ENCODE peak calls at places on chromosome 14, in nine cellular contexts. D, J, Y, G, S, C, V, B and U are unnamed samples.

GRCh38 chr14:31391977-31392503 is 28.3 kb downstream of the HEATR5A start:
- DNase-seq in D (no peak), J (no peak), Y (no peak), G (no peak), S (no peak), C (no peak), V (no peak), B (no peak), U (no peak)

GRCh38 chr14:81323621-81324400 is 76.3 kb downstream of the STON2 start:
- DNase-seq in D (no peak), J (peak), Y (no peak), G (no peak), S (no peak), C (no peak), V (no peak), B (no peak), U (no peak)

GRCh38 chr14:90773705-90774104 is 42.5 kb downstream of the TTC7B start:
- DNase-seq in D (no peak), J (no peak), Y (no peak), G (no peak), S (no peak), C (no peak), V (no peak), B (no peak), U (no peak)

GRCh38 chr14:21822109-21822508 is 148.5 kb upstream of the OR4E1 start:
- DNase-seq in D (no peak), J (no peak), Y (no peak), G (no peak), S (no peak), C (no peak), V (no peak), B (no peak), U (no peak)

GRCh38 chr14:76136476-76137160 is 15.1 kb upstream of the GPATCH2L start:
- DNase-seq in D (no peak), J (no peak), Y (no peak), G (no peak), S (no peak), C (no peak), V (no peak), B (no peak), U (no peak)

GRCh38 chr14:39374846-39375245 is 57.4 kb downstream of the FBXO33 start:
- DNase-seq in D (peak), J (no peak), Y (no peak), G (no peak), S (no peak), C (peak), V (peak), B (no peak), U (no peak)

GRCh38 chr14:93587330-93587729 is 156.6 kb downstream of the UNC79 start:
- DNase-seq in D (no peak), J (no peak), Y (no peak), G (no peak), S (no peak), C (no peak), V (no peak), B (no peak), U (no peak)

GRCh38 chr14:105281354-105282097 is 19.3 kb downstream of the BRF1 start:
- DNase-seq in D (peak), J (no peak), Y (no peak), G (peak), S (no peak), C (peak), V (peak), B (no peak), U (no peak)

GRCh38 chr14:105076805-105077648 is 11.8 kb upstream of the GPR132 start:
- DNase-seq in D (no peak), J (no peak), Y (peak), G (no peak), S (no peak), C (no peak), V (no peak), B (no peak), U (no peak)

GRCh38 chr14:51704465-51705050 is 52.8 kb downstream of the FRMD6 start:
- DNase-seq in D (peak), J (no peak), Y (no peak), G (no peak), S (no peak), C (no peak), V (no peak), B (no peak), U (no peak)

GRCh38 chr14:35189422-35189821 is 67.1 kb downstream of the PRORP start:
- DNase-seq in D (no peak), J (no peak), Y (no peak), G (no peak), S (no peak), C (no peak), V (no peak), B (no peak), U (no peak)

GRCh38 chr14:39491134-39491541 is 58.9 kb upstream of the FBXO33 start:
- DNase-seq in D (peak), J (no peak), Y (no peak), G (no peak), S (no peak), C (peak), V (peak), B (no peak), U (no peak)

GRCh38 chr14:76131071-76131985 is 20.4 kb upstream of the GPATCH2L start:
- DNase-seq in D (no peak), J (peak), Y (no peak), G (no peak), S (no peak), C (no peak), V (no peak), B (no peak), U (no peak)

GRCh38 chr14:53113992-53114391 is 39.1 kb downstream of the DDHD1 start:
- DNase-seq in D (no peak), J (no peak), Y (no peak), G (no peak), S (no peak), C (no peak), V (no peak), B (no peak), U (no peak)

GRCh38 chr14:90511795-90512331 is 115.0 kb downstream of the CALM1 start:
- DNase-seq in D (no peak), J (no peak), Y (no peak), G (no peak), S (no peak), C (no peak), V (no peak), B (no peak), U (no peak)

GRCh38 chr14:39474416-39474911 is 42.2 kb upstream of the FBXO33 start:
- DNase-seq in D (no peak), J (no peak), Y (no peak), G (peak), S (no peak), C (no peak), V (no peak), B (no peak), U (no peak)

GRCh38 chr14:59897757-59898383 is 22.1 kb upstream of the LRRC9 start:
- DNase-seq in D (peak), J (peak), Y (no peak), G (peak), S (no peak), C (no peak), V (peak), B (no peak), U (no peak)

GRCh38 chr14:53180272-53181221 is 27.4 kb upstream of the DDHD1 start:
- DNase-seq in D (no peak), J (no peak), Y (peak), G (peak), S (no peak), C (peak), V (no peak), B (no peak), U (peak)

GRCh38 chr14:57755018-57755521 is 110.8 kb downstream of the SLC35F4 start:
- DNase-seq in D (no peak), J (peak), Y (no peak), G (no peak), S (no peak), C (no peak), V (no peak), B (no peak), U (no peak)

GRCh38 chr14:37848985-37849605 is 253.7 kb downstream of the TTC6 start:
- DNase-seq in D (no peak), J (no peak), Y (no peak), G (no peak), S (no peak), C (no peak), V (no peak), B (no peak), U (no peak)